ENCODE peak calls at places on chromosomes 11 and 22, in seven cellular contexts. One of them, this sample, is unnamed.

GRCh38 chr11:112174789-112175595 is at the start of gene BCO2:
- DNase-seq in neural progenitor cell: peak; percentile 87
- DNase-seq in astrocyte: peak; percentile 61
- DNase-seq in IMR-90: peak; percentile 71
- DNase-seq in uterus: peak; percentile 87
- DNase-seq in pancreas: peak; percentile 73
- DNase-seq in DND-41: no peak
- DNase-seq in this sample: no peak

GRCh38 chr11:133026952-133027351 is 505.3 kb downstream of the OPCML start:
- DNase-seq in astrocyte: no peak
- DNase-seq in uterus: no peak
- DNase-seq in DND-41: no peak
- DNase-seq in pancreas: no peak
- DNase-seq in IMR-90: no peak
- DNase-seq in neural progenitor cell: no peak
- DNase-seq in this sample: no peak

GRCh38 chr11:77186302-77186701 is 58.3 kb downstream of the MYO7A start:
- DNase-seq in astrocyte: no peak
- DNase-seq in neural progenitor cell: no peak
- DNase-seq in DND-41: no peak
- DNase-seq in pancreas: no peak
- DNase-seq in IMR-90: no peak
- DNase-seq in uterus: no peak
- DNase-seq in this sample: no peak

GRCh38 chr22:32926600-32926999 is 125.1 kb downstream of the TIMP3 start:
- DNase-seq in neural progenitor cell: peak; percentile 50
- DNase-seq in uterus: no peak
- DNase-seq in DND-41: peak; percentile 10
- DNase-seq in astrocyte: no peak
- DNase-seq in IMR-90: peak; percentile 34
- DNase-seq in pancreas: no peak
- DNase-seq in this sample: no peak

GRCh38 chr22:22921575-22921974 is 34.0 kb downstream of the IGLL5 start:
- DNase-seq in IMR-90: no peak
- DNase-seq in uterus: no peak
- DNase-seq in astrocyte: no peak
- DNase-seq in pancreas: no peak
- DNase-seq in DND-41: no peak
- DNase-seq in neural progenitor cell: no peak
- DNase-seq in this sample: no peak

GRCh38 chr11:123308077-123308476 is 113.0 kb upstream of the CLMP start:
- DNase-seq in DND-41: no peak
- DNase-seq in pancreas: no peak
- DNase-seq in IMR-90: peak; percentile 64
- DNase-seq in uterus: no peak
- DNase-seq in neural progenitor cell: no peak
- DNase-seq in astrocyte: peak; percentile 87
- DNase-seq in this sample: no peak

GRCh38 chr22:37109242-37109917 is at the start of gene TMPRSS6:
- DNase-seq in neural progenitor cell: no peak
- DNase-seq in IMR-90: no peak
- DNase-seq in DND-41: no peak
- DNase-seq in uterus: no peak
- DNase-seq in pancreas: no peak
- DNase-seq in astrocyte: no peak
- DNase-seq in this sample: no peak

GRCh38 chr11:125091247-125091876 is 20.1 kb downstream of the TMEM218 start:
- DNase-seq in astrocyte: peak; percentile 64
- DNase-seq in DND-41: peak; percentile 37
- DNase-seq in uterus: no peak
- DNase-seq in pancreas: peak; percentile 26
- DNase-seq in neural progenitor cell: peak; percentile 89
- DNase-seq in IMR-90: peak; percentile 77
- DNase-seq in this sample: no peak

GRCh38 chr11:96306933-96307747 is 35.9 kb downstream of the MAML2 start:
- DNase-seq in uterus: peak; percentile 73
- DNase-seq in IMR-90: peak; percentile 99
- DNase-seq in neural progenitor cell: peak; percentile 42
- DNase-seq in pancreas: peak; percentile 86
- DNase-seq in DND-41: no peak
- DNase-seq in astrocyte: peak; percentile 99
- DNase-seq in this sample: no peak

GRCh38 chr11:33089776-33090175 is 50.4 kb downstream of the TCP11L1 start:
- DNase-seq in pancreas: no peak
- DNase-seq in IMR-90: peak; percentile 73
- DNase-seq in uterus: no peak
- DNase-seq in astrocyte: peak; percentile 63
- DNase-seq in DND-41: no peak
- DNase-seq in neural progenitor cell: no peak
- DNase-seq in this sample: no peak

DNA sequence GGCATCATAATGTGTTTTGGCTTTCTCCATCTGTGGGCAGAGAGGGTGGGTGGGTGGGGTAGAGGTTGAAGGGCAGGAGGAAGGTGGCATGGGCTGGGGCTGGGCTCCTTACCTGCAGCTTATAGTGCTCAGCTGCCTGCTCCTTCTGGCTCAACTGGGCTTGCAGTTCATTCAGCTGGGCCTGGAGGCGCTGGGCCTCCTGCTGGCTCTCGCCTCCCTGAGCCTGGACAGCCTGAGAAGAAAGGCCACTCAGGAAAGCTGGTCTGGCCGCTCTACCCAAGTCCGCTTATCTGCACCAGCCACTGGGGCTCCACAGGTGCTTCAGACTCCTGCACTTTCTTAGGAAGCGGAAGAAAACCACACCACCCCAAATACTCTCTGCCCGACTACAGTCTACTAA is 10.4 kb downstream of the IL18BP start:
- DNase-seq in neural progenitor cell: no peak
- DNase-seq in astrocyte: no peak
- DNase-seq in uterus: no peak
- DNase-seq in pancreas: no peak
- DNase-seq in DND-41: no peak
- DNase-seq in IMR-90: no peak
- DNase-seq in this sample: no peak
- H3K36me3 ChIP-seq in neural progenitor cell: no peaks in the 10 kb centered on the region
- H3K36me3 ChIP-seq in astrocyte: peaks cover 62% of the 10 kb centered on the region
- H3K36me3 ChIP-seq in uterus: no peaks in the 10 kb centered on the region
- H3K36me3 ChIP-seq in pancreas: peaks cover 98% of the 10 kb centered on the region
- H3K36me3 ChIP-seq in DND-41: peaks cover 99% of the 10 kb centered on the region
- H3K36me3 ChIP-seq in IMR-90: peaks cover 96% of the 10 kb centered on the region
- H3K36me3 ChIP-seq in this sample: peaks cover 73% of the 10 kb centered on the region

DNA sequence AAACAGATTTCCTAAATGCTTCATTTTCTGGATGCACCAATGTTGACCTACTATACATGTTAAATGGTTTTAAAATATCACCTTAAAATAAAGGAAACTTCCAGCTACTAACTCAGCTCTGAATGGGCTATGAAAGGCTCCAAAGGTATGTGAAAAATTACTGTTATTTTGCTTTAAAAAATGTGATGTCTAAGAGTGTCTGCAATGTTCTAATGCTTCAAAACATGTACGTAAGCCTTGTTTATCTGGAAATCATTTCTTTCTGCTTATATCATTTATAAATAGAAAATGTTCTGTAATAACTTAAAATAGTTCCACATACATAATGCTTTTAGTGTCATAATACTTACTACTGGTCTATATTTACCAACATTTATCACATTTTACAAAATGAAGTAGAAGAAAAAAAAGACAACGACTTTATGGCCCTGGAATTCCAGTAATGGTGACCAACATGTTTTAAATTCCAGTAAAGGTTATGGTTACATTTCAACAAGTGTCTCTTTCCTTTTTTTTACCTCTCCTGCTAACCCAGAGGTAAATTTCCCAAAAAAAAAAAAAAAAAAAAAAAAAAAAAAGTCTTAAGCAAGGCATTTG is 2.5 kb downstream of the BDNF start:
- DNase-seq in uterus: no peak
- DNase-seq in IMR-90: no peak
- DNase-seq in DND-41: no peak
- DNase-seq in pancreas: no peak
- DNase-seq in astrocyte: peak; percentile 60
- DNase-seq in neural progenitor cell: no peak
- DNase-seq in this sample: no peak
- H3K4me3 ChIP-seq in uterus: no peak overlapping the region
- H3K4me3 ChIP-seq in IMR-90: peak overlapping the region; percentile 85
- H3K4me3 ChIP-seq in DND-41: no peak overlapping the region
- H3K4me3 ChIP-seq in pancreas: no peak overlapping the region
- H3K4me3 ChIP-seq in astrocyte: peak overlapping the region; percentile 88
- H3K4me3 ChIP-seq in neural progenitor cell: peak overlapping the region; percentile 74
- H3K4me3 ChIP-seq in this sample: no peak overlapping the region

GRCh38 chr11:101323997-101324396 is 194.4 kb upstream of the PGR start:
- DNase-seq in pancreas: no peak
- DNase-seq in IMR-90: no peak
- DNase-seq in uterus: no peak
- DNase-seq in neural progenitor cell: peak; percentile 34
- DNase-seq in DND-41: no peak
- DNase-seq in astrocyte: no peak
- DNase-seq in this sample: no peak
- TF ChIP-seq CTCF in pancreas: no peak
- TF ChIP-seq CTCF in IMR-90: no peak
- TF ChIP-seq CTCF in uterus: peak; percentile 13
- TF ChIP-seq CTCF in neural progenitor cell: peak; percentile 43
- TF ChIP-seq CTCF in DND-41: no peak
- TF ChIP-seq CTCF in astrocyte: no peak
- TF ChIP-seq CTCF in this sample: peak; percentile 18

GRCh38 chr22:30941363-30941740 is 27.2 kb downstream of the MORC2 start:
- DNase-seq in IMR-90: no peak
- DNase-seq in astrocyte: no peak
- DNase-seq in DND-41: no peak
- DNase-seq in pancreas: no peak
- DNase-seq in uterus: no peak
- DNase-seq in neural progenitor cell: no peak
- DNase-seq in this sample: no peak

GRCh38 chr22:30944986-30945385 is 23.6 kb downstream of the MORC2 start:
- DNase-seq in neural progenitor cell: no peak
- DNase-seq in pancreas: no peak
- DNase-seq in astrocyte: no peak
- DNase-seq in IMR-90: no peak
- DNase-seq in uterus: no peak
- DNase-seq in DND-41: no peak
- DNase-seq in this sample: no peak

GRCh38 chr22:30945653-30946052 is 22.9 kb downstream of the MORC2 start:
- DNase-seq in IMR-90: no peak
- DNase-seq in DND-41: no peak
- DNase-seq in neural progenitor cell: no peak
- DNase-seq in uterus: no peak
- DNase-seq in pancreas: no peak
- DNase-seq in astrocyte: no peak
- DNase-seq in this sample: no peak

GRCh38 chr22:30943368-30943767 is 25.2 kb downstream of the MORC2 start:
- DNase-seq in neural progenitor cell: no peak
- DNase-seq in IMR-90: no peak
- DNase-seq in pancreas: no peak
- DNase-seq in uterus: no peak
- DNase-seq in DND-41: peak; percentile 27
- DNase-seq in astrocyte: no peak
- DNase-seq in this sample: no peak

GRCh38 chr22:30940655-30941362 is 27.8 kb downstream of the MORC2 start:
- DNase-seq in astrocyte: no peak
- DNase-seq in neural progenitor cell: no peak
- DNase-seq in uterus: no peak
- DNase-seq in pancreas: no peak
- DNase-seq in DND-41: no peak
- DNase-seq in IMR-90: no peak
- DNase-seq in this sample: no peak
- H3K36me3 ChIP-seq in astrocyte: peaks cover 79% of the 10 kb centered on the region
- H3K36me3 ChIP-seq in neural progenitor cell: peaks cover 13% of the 10 kb centered on the region
- H3K36me3 ChIP-seq in uterus: no peaks in the 10 kb centered on the region
- H3K36me3 ChIP-seq in pancreas: peaks cover 95% of the 10 kb centered on the region
- H3K36me3 ChIP-seq in DND-41: peaks cover 86% of the 10 kb centered on the region
- H3K36me3 ChIP-seq in IMR-90: peaks cover 77% of the 10 kb centered on the region
- H3K36me3 ChIP-seq in this sample: peaks cover 35% of the 10 kb centered on the region

GRCh38 chr11:65066315-65066714 is 8.0 kb upstream of the NAALADL1 start:
- DNase-seq in DND-41: no peak
- DNase-seq in uterus: no peak
- DNase-seq in astrocyte: no peak
- DNase-seq in pancreas: no peak
- DNase-seq in neural progenitor cell: no peak
- DNase-seq in IMR-90: no peak
- DNase-seq in this sample: no peak
- H3K4me3 ChIP-seq in DND-41: no peak overlapping the region
- H3K4me3 ChIP-seq in uterus: no peak overlapping the region
- H3K4me3 ChIP-seq in astrocyte: no peak overlapping the region
- H3K4me3 ChIP-seq in pancreas: no peak overlapping the region
- H3K4me3 ChIP-seq in neural progenitor cell: no peak overlapping the region
- H3K4me3 ChIP-seq in IMR-90: no peak overlapping the region
- H3K4me3 ChIP-seq in this sample: no peak overlapping the region

DNA sequence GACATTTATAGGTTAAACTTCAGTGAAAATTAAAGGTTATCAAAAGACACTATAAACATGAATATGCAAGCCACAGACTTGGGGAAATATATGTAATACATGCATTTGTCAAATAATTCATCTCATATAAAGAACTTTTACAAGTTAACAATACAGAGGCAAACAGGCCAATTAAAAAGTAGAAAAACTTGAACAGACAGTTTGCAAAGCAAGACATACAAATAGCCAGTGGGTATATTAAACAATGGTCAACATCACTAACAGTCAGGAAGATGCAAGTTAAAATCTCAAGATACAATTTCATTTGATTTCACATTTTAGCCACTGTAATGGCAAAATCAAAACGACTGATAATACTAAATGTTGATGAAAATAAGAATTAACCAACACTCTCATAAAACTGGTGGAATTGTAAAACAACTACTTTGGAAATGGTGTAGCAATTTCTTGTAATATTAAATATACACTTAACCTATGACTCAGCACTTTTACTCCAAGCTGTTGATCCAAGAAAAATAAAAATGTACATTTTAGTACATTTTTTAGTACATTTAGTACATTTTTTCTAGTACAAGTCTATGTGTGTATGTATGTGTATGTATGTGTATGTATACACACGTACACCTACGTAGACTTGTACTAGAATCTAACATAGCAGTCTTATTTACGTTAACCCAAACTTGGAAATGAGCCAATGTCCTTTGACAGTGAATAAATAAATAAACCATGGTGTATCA is 62.8 kb downstream of the LRRC74B start:
- DNase-seq in pancreas: no peak
- DNase-seq in IMR-90: no peak
- DNase-seq in uterus: no peak
- DNase-seq in DND-41: no peak
- DNase-seq in neural progenitor cell: no peak
- DNase-seq in astrocyte: no peak
- DNase-seq in this sample: no peak
- TF ChIP-seq CTCF in pancreas: no peak
- TF ChIP-seq CTCF in IMR-90: no peak
- TF ChIP-seq CTCF in uterus: no peak
- TF ChIP-seq CTCF in DND-41: no peak
- TF ChIP-seq CTCF in neural progenitor cell: no peak
- TF ChIP-seq CTCF in astrocyte: no peak
- TF ChIP-seq CTCF in this sample: no peak